ENCODE peak calls at places on chromosome X, in five cellular contexts. M is thoracic aorta, U is lung, B is activated T-cell treated with anti-CD3 and anti-CD28 coated beads for 48 hours, P is astrocyte of the spinal cord. N is an unnamed sample.

GRCh38 chrX:115940888-115941332 is 229.6 kb upstream of the AGTR2 start:
- DNase-seq in M (no peak), U (peak), B (no peak), P (peak), N (peak)

GRCh38 chrX:104310084-104310483 is 55.4 kb upstream of the ESX1 start:
- DNase-seq in M (no peak), U (no peak), B (no peak), P (peak), N (peak)

GRCh38 chrX:74420194-74421035 is 878 bp upstream of the SLC16A2 start:
- DNase-seq in M (peak), U (peak), B (no peak), P (peak), N (peak)

GRCh38 chrX:17154001-17154400 is 207.5 kb downstream of the REPS2 start:
- DNase-seq in M (no peak), U (no peak), B (no peak), P (peak), N (no peak)

GRCh38 chrX:34734383-34734782 is 77.3 kb upstream of the TMEM47 start:
- DNase-seq in M (no peak), U (no peak), B (no peak), P (peak), N (peak)

GRCh38 chrX:88425739-88426138 is 321.3 kb upstream of the CPXCR1 start:
- DNase-seq in M (no peak), U (no peak), B (no peak), P (no peak), N (no peak)

GRCh38 chrX:102714994-102715393 is 2.7 kb downstream of the GPRASP2 start:
- DNase-seq in M (no peak), U (no peak), B (no peak), P (no peak), N (no peak)

GRCh38 chrX:136797787-136798186 is 17.1 kb upstream of the ARHGEF6 start:
- DNase-seq in M (no peak), U (no peak), B (no peak), P (no peak), N (no peak)

GRCh38 chrX:50067435-50068292 is 133.1 kb downstream of the AKAP4 start:
- DNase-seq in M (peak), U (peak), B (no peak), P (peak), N (no peak)

GRCh38 chrX:133689997-133690599 is 274.8 kb upstream of the GPC4 start:
- DNase-seq in M (no peak), U (no peak), B (no peak), P (no peak), N (no peak)

GRCh38 chrX:44580466-44580865 is 37.8 kb upstream of the FUNDC1 start:
- DNase-seq in M (no peak), U (no peak), B (no peak), P (peak), N (peak)

GRCh38 chrX:108270280-108270679 is 167.9 kb downstream of the COL4A6 start:
- DNase-seq in M (no peak), U (no peak), B (no peak), P (no peak), N (no peak)

GRCh38 chrX:38973327-38973726 is 172.1 kb downstream of the MID1IP1 start:
- DNase-seq in M (no peak), U (no peak), B (no peak), P (no peak), N (no peak)

GRCh38 chrX:623599-624323 is 6.8 kb upstream of the SHOX start:
- DNase-seq in M (no peak), U (peak), B (no peak), P (no peak), N (no peak)

N was measured in AG09319.